ENCODE peak calls at places on chromosomes 6 and 20, in eight cellular contexts. One of them, this sample, is unnamed. For H3K9me3, the result is how much of the 10 kb centered on the place peaks cover.

GRCh38 chr6:7561153-7561964 is 19.9 kb downstream of the DSP start:
- DNase-seq in neuronal stem cell: no peak
- DNase-seq in uterus: no peak
- DNase-seq in heart right ventricle: no peak
- DNase-seq in BE2C: peak
- DNase-seq in mucosa of descending colon: peak
- DNase-seq in upper lobe of right lung: no peak
- DNase-seq in thyroid gland: peak
- DNase-seq in this sample: peak

GRCh38 chr6:75326557-75327258 is 42.1 kb upstream of the TMEM30A start:
- DNase-seq in neuronal stem cell: peak
- DNase-seq in uterus: no peak
- DNase-seq in heart right ventricle: no peak
- DNase-seq in BE2C: no peak
- DNase-seq in mucosa of descending colon: no peak
- DNase-seq in upper lobe of right lung: no peak
- DNase-seq in thyroid gland: no peak
- DNase-seq in this sample: no peak

GRCh38 chr6:150463852-150464251 is 95.0 kb downstream of the IYD start:
- DNase-seq in neuronal stem cell: no peak
- DNase-seq in uterus: no peak
- DNase-seq in heart right ventricle: no peak
- DNase-seq in BE2C: no peak
- DNase-seq in mucosa of descending colon: no peak
- DNase-seq in upper lobe of right lung: no peak
- DNase-seq in thyroid gland: no peak
- DNase-seq in this sample: no peak

GRCh38 chr20:36267605-36268500 is 31.6 kb downstream of the AAR2 start:
- DNase-seq in neuronal stem cell: no peak
- DNase-seq in uterus: no peak
- DNase-seq in heart right ventricle: no peak
- DNase-seq in BE2C: no peak
- DNase-seq in mucosa of descending colon: no peak
- DNase-seq in upper lobe of right lung: no peak
- DNase-seq in thyroid gland: no peak
- DNase-seq in this sample: no peak

GRCh38 chr20:31967830-31968249 is at the start of gene XKR7:
- DNase-seq in neuronal stem cell: peak
- DNase-seq in uterus: no peak
- DNase-seq in heart right ventricle: no peak
- DNase-seq in BE2C: peak
- DNase-seq in mucosa of descending colon: no peak
- DNase-seq in upper lobe of right lung: no peak
- DNase-seq in thyroid gland: no peak
- DNase-seq in this sample: no peak

GRCh38 chr6:155890409-155890808 is 434.8 kb upstream of the NOX3 start:
- DNase-seq in neuronal stem cell: no peak
- DNase-seq in uterus: no peak
- DNase-seq in heart right ventricle: no peak
- DNase-seq in BE2C: no peak
- DNase-seq in mucosa of descending colon: no peak
- DNase-seq in upper lobe of right lung: no peak
- DNase-seq in thyroid gland: no peak
- DNase-seq in this sample: no peak

GRCh38 chr6:28941681-28942448 is 18.1 kb upstream of the TRIM27 start:
- DNase-seq in neuronal stem cell: no peak
- DNase-seq in uterus: no peak
- DNase-seq in heart right ventricle: no peak
- DNase-seq in BE2C: peak
- DNase-seq in mucosa of descending colon: no peak
- DNase-seq in upper lobe of right lung: no peak
- DNase-seq in thyroid gland: no peak
- DNase-seq in this sample: no peak

GRCh38 chr6:38771111-38771694 is 56.1 kb downstream of the DNAH8 start:
- DNase-seq in neuronal stem cell: no peak
- DNase-seq in uterus: no peak
- DNase-seq in heart right ventricle: no peak
- DNase-seq in BE2C: no peak
- DNase-seq in mucosa of descending colon: no peak
- DNase-seq in upper lobe of right lung: no peak
- DNase-seq in thyroid gland: no peak
- DNase-seq in this sample: no peak

GRCh38 chr6:93105017-93105416 is 314.3 kb downstream of the EPHA7 start:
- DNase-seq in neuronal stem cell: no peak
- DNase-seq in uterus: no peak
- DNase-seq in heart right ventricle: no peak
- DNase-seq in BE2C: no peak
- DNase-seq in mucosa of descending colon: no peak
- DNase-seq in upper lobe of right lung: no peak
- DNase-seq in thyroid gland: no peak
- DNase-seq in this sample: no peak

GRCh38 chr6:143963158-143963919 is 44.7 kb downstream of the PLAGL1 start:
- DNase-seq in neuronal stem cell: no peak
- DNase-seq in uterus: no peak
- DNase-seq in heart right ventricle: no peak
- DNase-seq in BE2C: no peak
- DNase-seq in mucosa of descending colon: no peak
- DNase-seq in upper lobe of right lung: no peak
- DNase-seq in thyroid gland: no peak
- DNase-seq in this sample: no peak

GRCh38 chr6:72783035-72783434 is 161.2 kb downstream of the KCNQ5 start:
- DNase-seq in neuronal stem cell: no peak
- DNase-seq in uterus: no peak
- DNase-seq in heart right ventricle: no peak
- DNase-seq in BE2C: no peak
- DNase-seq in mucosa of descending colon: no peak
- DNase-seq in upper lobe of right lung: no peak
- DNase-seq in thyroid gland: no peak
- DNase-seq in this sample: no peak

GRCh38 chr20:17662333-17663039 is 19.6 kb downstream of the RRBP1 start:
- DNase-seq in neuronal stem cell: no peak
- DNase-seq in uterus: peak
- DNase-seq in heart right ventricle: no peak
- DNase-seq in BE2C: no peak
- DNase-seq in mucosa of descending colon: no peak
- DNase-seq in upper lobe of right lung: no peak
- DNase-seq in thyroid gland: no peak
- DNase-seq in this sample: peak

GRCh38 chr6:52263709-52264320 is 19.5 kb upstream of the IL17F start:
- DNase-seq in neuronal stem cell: peak
- DNase-seq in uterus: peak
- DNase-seq in heart right ventricle: peak
- DNase-seq in BE2C: peak
- DNase-seq in mucosa of descending colon: no peak
- DNase-seq in upper lobe of right lung: peak
- DNase-seq in thyroid gland: peak
- DNase-seq in this sample: peak

GRCh38 chr20:58868795-58869194 is 16.3 kb downstream of the GNAS start:
- DNase-seq in neuronal stem cell: no peak
- DNase-seq in uterus: no peak
- DNase-seq in heart right ventricle: no peak
- DNase-seq in BE2C: no peak
- DNase-seq in mucosa of descending colon: no peak
- DNase-seq in upper lobe of right lung: no peak
- DNase-seq in thyroid gland: peak
- DNase-seq in this sample: no peak

GRCh38 chr20:54267510-54268003 is 59.7 kb downstream of the PFDN4 start:
- DNase-seq in neuronal stem cell: no peak
- DNase-seq in uterus: no peak
- DNase-seq in heart right ventricle: no peak
- DNase-seq in BE2C: no peak
- DNase-seq in mucosa of descending colon: no peak
- DNase-seq in upper lobe of right lung: no peak
- DNase-seq in thyroid gland: no peak
- DNase-seq in this sample: no peak

GRCh38 chr20:4091332-4092135 is 76.2 kb upstream of the RNF24 start:
- DNase-seq in neuronal stem cell: peak
- DNase-seq in uterus: peak
- DNase-seq in heart right ventricle: peak
- DNase-seq in BE2C: peak
- DNase-seq in mucosa of descending colon: peak
- DNase-seq in upper lobe of right lung: peak
- DNase-seq in thyroid gland: peak
- DNase-seq in this sample: peak

GRCh38 chr6:136149311-136149710 is 100.8 kb downstream of the MTFR2 start:
- DNase-seq in neuronal stem cell: no peak
- DNase-seq in uterus: no peak
- DNase-seq in heart right ventricle: no peak
- DNase-seq in BE2C: no peak
- DNase-seq in mucosa of descending colon: no peak
- DNase-seq in upper lobe of right lung: no peak
- DNase-seq in thyroid gland: no peak
- DNase-seq in this sample: no peak

GRCh38 chr6:18990313-18990978 is 603.3 kb downstream of the RNF144B start:
- DNase-seq in neuronal stem cell: peak
- DNase-seq in uterus: peak
- DNase-seq in heart right ventricle: peak
- DNase-seq in BE2C: peak
- DNase-seq in mucosa of descending colon: peak
- DNase-seq in upper lobe of right lung: peak
- DNase-seq in thyroid gland: peak
- DNase-seq in this sample: peak

GRCh38 chr20:61230-61629 is 26.2 kb upstream of the DEFB125 start:
- DNase-seq in neuronal stem cell: no peak
- DNase-seq in uterus: no peak
- DNase-seq in heart right ventricle: no peak
- DNase-seq in BE2C: no peak
- DNase-seq in mucosa of descending colon: no peak
- DNase-seq in upper lobe of right lung: no peak
- DNase-seq in thyroid gland: no peak
- DNase-seq in this sample: no peak
- H3K9me3 ChIP-seq in neuronal stem cell: under half
- H3K9me3 ChIP-seq in uterus: under half
- H3K9me3 ChIP-seq in heart right ventricle: under half
- H3K9me3 ChIP-seq in BE2C: under half
- H3K9me3 ChIP-seq in mucosa of descending colon: under half
- H3K9me3 ChIP-seq in upper lobe of right lung: under half
- H3K9me3 ChIP-seq in thyroid gland: under half
- H3K9me3 ChIP-seq in this sample: under half

DNA sequence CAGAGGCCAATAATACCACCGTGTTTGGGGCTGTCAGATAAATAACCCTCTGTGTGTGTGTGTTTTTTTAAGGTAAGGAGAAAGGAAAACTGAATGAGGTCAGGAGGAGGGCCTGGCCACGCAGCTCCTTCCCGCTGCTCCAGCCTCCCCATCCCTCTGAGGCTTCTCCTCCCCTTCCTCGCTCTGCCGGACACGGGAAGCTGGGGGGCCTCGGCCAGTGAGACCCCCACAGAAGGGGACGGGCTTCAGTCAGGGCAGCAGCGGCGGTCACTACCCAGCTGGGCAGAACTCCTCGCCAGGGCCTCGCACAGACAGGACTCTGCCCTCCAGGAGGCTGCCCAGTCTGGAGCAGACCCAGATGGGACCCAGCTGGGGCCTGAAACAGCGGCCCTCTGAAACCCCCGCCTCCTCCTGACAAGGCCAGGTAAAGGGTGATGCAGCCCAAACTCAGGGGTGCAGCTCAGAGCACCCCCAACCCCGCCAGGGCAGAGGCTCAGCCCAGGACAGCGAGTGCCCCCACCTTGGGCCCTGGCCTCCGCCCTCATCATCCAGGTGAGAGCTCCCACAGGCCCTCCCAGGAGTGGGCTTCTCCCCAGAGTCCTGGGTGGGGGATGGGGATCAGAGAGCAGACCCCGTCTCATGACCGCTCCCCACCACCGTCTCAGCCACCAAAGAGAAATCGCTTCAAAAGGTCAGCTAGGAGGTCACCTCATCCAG is 2.3 kb downstream of the EEF1A2 start:
- DNase-seq in neuronal stem cell: no peak
- DNase-seq in uterus: no peak
- DNase-seq in heart right ventricle: no peak
- DNase-seq in BE2C: peak
- DNase-seq in mucosa of descending colon: no peak
- DNase-seq in upper lobe of right lung: peak
- DNase-seq in thyroid gland: no peak
- DNase-seq in this sample: no peak
- H3K4me3 ChIP-seq in neuronal stem cell: no peak
- H3K4me3 ChIP-seq in uterus: no peak
- H3K4me3 ChIP-seq in heart right ventricle: peak
- H3K4me3 ChIP-seq in BE2C: peak
- H3K4me3 ChIP-seq in mucosa of descending colon: no peak
- H3K4me3 ChIP-seq in upper lobe of right lung: peak
- H3K4me3 ChIP-seq in thyroid gland: no peak
- H3K4me3 ChIP-seq in this sample: peak

GRCh38 chr20:29452186-29452585 is 1805.3 kb upstream of the DEFB115 start:
- DNase-seq in neuronal stem cell: no peak
- DNase-seq in uterus: no peak
- DNase-seq in heart right ventricle: no peak
- DNase-seq in BE2C: no peak
- DNase-seq in mucosa of descending colon: no peak
- DNase-seq in upper lobe of right lung: no peak
- DNase-seq in thyroid gland: no peak
- DNase-seq in this sample: no peak
- H3K9me3 ChIP-seq in neuronal stem cell: under half
- H3K9me3 ChIP-seq in uterus: under half
- H3K9me3 ChIP-seq in heart right ventricle: under half
- H3K9me3 ChIP-seq in BE2C: under half
- H3K9me3 ChIP-seq in mucosa of descending colon: under half
- H3K9me3 ChIP-seq in upper lobe of right lung: under half
- H3K9me3 ChIP-seq in thyroid gland: under half
- H3K9me3 ChIP-seq in this sample: under half

GRCh38 chr20:41165001-41165882 is 27.9 kb downstream of the PLCG1 start:
- DNase-seq in neuronal stem cell: no peak
- DNase-seq in uterus: no peak
- DNase-seq in heart right ventricle: no peak
- DNase-seq in BE2C: no peak
- DNase-seq in mucosa of descending colon: no peak
- DNase-seq in upper lobe of right lung: peak
- DNase-seq in thyroid gland: no peak
- DNase-seq in this sample: peak
- H3K4me3 ChIP-seq in neuronal stem cell: no peak
- H3K4me3 ChIP-seq in uterus: no peak
- H3K4me3 ChIP-seq in heart right ventricle: no peak
- H3K4me3 ChIP-seq in BE2C: no peak
- H3K4me3 ChIP-seq in mucosa of descending colon: no peak
- H3K4me3 ChIP-seq in upper lobe of right lung: no peak
- H3K4me3 ChIP-seq in thyroid gland: no peak
- H3K4me3 ChIP-seq in this sample: no peak

DNA sequence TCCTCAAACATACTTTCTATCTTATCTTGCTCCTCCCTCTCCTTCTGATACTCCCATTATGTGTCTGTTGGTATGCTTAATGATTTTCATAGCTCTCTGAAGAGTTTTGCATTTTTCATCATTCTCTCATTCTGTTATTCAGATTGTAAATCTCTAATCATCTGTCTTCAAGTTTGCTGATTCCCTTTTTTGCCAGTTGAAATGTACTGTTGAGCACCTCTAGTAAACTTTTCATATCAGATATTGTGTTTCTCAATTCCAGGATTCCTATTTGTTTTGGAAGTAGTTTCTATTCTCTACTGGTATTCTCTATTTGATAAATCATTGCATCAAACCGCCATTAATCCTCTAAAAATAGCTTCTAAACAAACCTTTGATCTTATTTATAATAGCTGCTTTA is 387.7 kb downstream of the PAX1 start:
- DNase-seq in neuronal stem cell: no peak
- DNase-seq in uterus: no peak
- DNase-seq in heart right ventricle: no peak
- DNase-seq in BE2C: no peak
- DNase-seq in mucosa of descending colon: no peak
- DNase-seq in upper lobe of right lung: no peak
- DNase-seq in thyroid gland: no peak
- DNase-seq in this sample: no peak
- H3K9me3 ChIP-seq in neuronal stem cell: under half
- H3K9me3 ChIP-seq in uterus: under half
- H3K9me3 ChIP-seq in heart right ventricle: half or more
- H3K9me3 ChIP-seq in BE2C: under half
- H3K9me3 ChIP-seq in mucosa of descending colon: under half
- H3K9me3 ChIP-seq in upper lobe of right lung: under half
- H3K9me3 ChIP-seq in thyroid gland: under half
- H3K9me3 ChIP-seq in this sample: under half

This sample was measured in pancreas.